ENCODE peak calls at places on chromosomes 6 and 20, in nine cellular contexts. U, P, Y, W, H, Z, F, O and N are unnamed samples. For H3K9me3, the result is how much of the 10 kb centered on the place peaks cover.

GRCh38 chr6:53358440-53359087 is 9.8 kb upstream of the ELOVL5 start:
- DNase-seq in U (no peak), P (no peak), Y (no peak), W (no peak), H (no peak), Z (no peak), F (peak), O (no peak), N (no peak)

GRCh38 chr6:33914519-33915120 is 110.8 kb upstream of the MLN start:
- DNase-seq in U (no peak), P (no peak), Y (no peak), W (no peak), H (no peak), Z (no peak), F (peak), O (no peak), N (no peak)

GRCh38 chr20:62918830-62919229 is 7.5 kb downstream of the DIDO1 start:
- DNase-seq in U (no peak), P (no peak), Y (no peak), W (no peak), H (no peak), Z (no peak), F (no peak), O (no peak), N (no peak)

GRCh38 chr6:119384444-119384843 is 34.9 kb upstream of the MAN1A1 start:
- DNase-seq in U (no peak), P (no peak), Y (no peak), W (no peak), H (no peak), Z (no peak), F (no peak), O (no peak), N (no peak)

GRCh38 chr6:167669553-167669849 is 157.2 kb upstream of the AFDN start:
- DNase-seq in U (no peak), P (no peak), Y (no peak), W (no peak), H (no peak), Z (no peak), F (no peak), O (no peak), N (no peak)

GRCh38 chr6:53938810-53939209 is 144.0 kb downstream of the LRRC1 start:
- DNase-seq in U (no peak), P (no peak), Y (no peak), W (no peak), H (peak), Z (no peak), F (no peak), O (no peak), N (no peak)

GRCh38 chr6:118283759-118284158 is 264.3 kb upstream of the PLN start:
- DNase-seq in U (no peak), P (peak), Y (peak), W (peak), H (peak), Z (no peak), F (no peak), O (peak), N (peak)

GRCh38 chr6:34912715-34913464 is 23.8 kb downstream of the ANKS1A start:
- DNase-seq in U (no peak), P (no peak), Y (no peak), W (no peak), H (peak), Z (no peak), F (no peak), O (no peak), N (no peak)

GRCh38 chr6:11307226-11307625 is 74.8 kb upstream of the NEDD9 start:
- DNase-seq in U (no peak), P (no peak), Y (no peak), W (no peak), H (no peak), Z (no peak), F (no peak), O (no peak), N (no peak)

GRCh38 chr20:49635171-49635570 is 67.2 kb upstream of the PTGIS start:
- DNase-seq in U (no peak), P (peak), Y (no peak), W (peak), H (no peak), Z (peak), F (no peak), O (no peak), N (no peak)

GRCh38 chr6:1831030-1831429 is 221.3 kb downstream of the FOXC1 start:
- DNase-seq in U (no peak), P (no peak), Y (no peak), W (no peak), H (no peak), Z (no peak), F (no peak), O (no peak), N (no peak)

DNA sequence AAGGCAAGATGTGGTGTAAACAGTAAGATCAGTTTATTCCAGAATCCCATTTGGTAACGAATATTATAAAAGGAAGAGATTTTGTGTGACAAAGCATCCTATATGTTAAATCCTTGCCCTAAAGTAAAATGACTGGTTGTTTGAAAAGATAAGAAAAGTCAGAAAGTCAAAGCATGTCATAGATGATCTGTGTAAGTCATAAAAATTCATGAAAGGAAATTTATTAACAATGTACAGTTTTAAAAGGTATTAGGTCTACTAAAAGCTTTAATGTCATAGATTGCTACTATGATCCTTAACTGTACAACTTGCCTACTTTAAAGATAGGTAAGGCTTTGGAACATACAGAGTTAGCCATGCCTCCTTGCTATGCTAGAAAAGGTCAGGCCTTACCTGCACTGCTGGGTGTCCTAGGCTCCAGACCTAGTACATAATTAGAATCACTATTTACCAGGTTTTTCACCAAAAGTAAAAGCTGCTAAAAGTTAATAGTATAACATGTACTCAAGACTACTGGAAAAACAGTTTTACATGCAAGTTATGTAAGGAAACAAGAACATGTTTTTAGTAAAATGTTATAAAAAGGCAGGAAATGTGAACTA is 1090.1 kb upstream of the ADGRB3 start:
- DNase-seq in U (no peak), P (no peak), Y (no peak), W (no peak), H (no peak), Z (no peak), F (no peak), O (no peak), N (no peak)
- H3K9me3 ChIP-seq in U (under half), P (under half), Y (under half), W (under half), H (under half), Z (under half), F (half or more), O (under half), N (under half)

GRCh38 chr6:159416891-159417540 is 247.8 kb downstream of the FNDC1 start:
- DNase-seq in U (no peak), P (no peak), Y (no peak), W (no peak), H (no peak), Z (no peak), F (no peak), O (no peak), N (no peak)
- H3K9me3 ChIP-seq in U (under half), P (under half), Y (under half), W (under half), H (under half), Z (under half), F (under half), O (under half), N (under half)

DNA sequence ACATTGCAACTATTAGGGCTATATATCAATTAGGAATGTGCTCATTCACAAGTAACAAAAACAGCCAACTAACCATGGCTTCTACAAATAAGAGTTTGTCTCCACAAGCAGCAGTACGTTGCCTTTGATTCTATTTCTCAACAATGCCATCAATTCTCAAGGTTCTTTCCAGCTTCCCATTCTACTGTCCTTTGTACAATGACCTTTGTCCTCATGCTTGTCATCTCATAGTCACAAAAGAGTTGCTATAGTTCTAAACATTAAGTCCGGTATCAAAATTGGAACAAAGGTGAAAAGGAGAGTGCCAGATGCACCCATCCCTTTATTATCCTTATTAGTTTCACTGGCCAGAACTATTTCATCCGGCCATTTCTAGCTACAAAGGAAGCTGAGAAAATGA is 30.7 kb upstream of the IRAK1BP1 start:
- DNase-seq in U (no peak), P (no peak), Y (no peak), W (no peak), H (no peak), Z (no peak), F (no peak), O (no peak), N (no peak)
- H3K9me3 ChIP-seq in U (under half), P (under half), Y (under half), W (under half), H (under half), Z (under half), F (under half), O (under half), N (under half)

GRCh38 chr20:45441746-45442145 is 25.8 kb downstream of the PIGT start:
- DNase-seq in U (no peak), P (no peak), Y (no peak), W (no peak), H (no peak), Z (no peak), F (no peak), O (no peak), N (no peak)
- H3K9me3 ChIP-seq in U (under half), P (under half), Y (under half), W (under half), H (under half), Z (under half), F (under half), O (under half), N (under half)

DNA sequence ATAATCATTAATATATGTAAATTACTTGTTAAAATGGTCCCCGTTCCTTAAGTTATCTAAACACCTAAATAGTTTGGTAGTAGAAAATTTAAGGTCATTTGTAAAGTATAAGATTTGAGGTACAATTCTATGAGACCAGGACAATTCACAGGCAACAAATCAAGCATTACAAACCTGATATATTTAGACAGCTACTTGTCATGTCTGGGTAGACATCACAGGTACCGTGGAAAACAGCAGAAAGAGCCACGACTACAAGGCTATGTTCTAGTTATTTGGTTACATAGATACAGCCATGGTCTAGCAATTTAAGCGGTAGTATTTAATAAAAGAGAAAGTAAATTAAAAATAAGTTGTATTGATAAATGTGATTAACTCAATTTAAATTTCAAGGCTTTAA is 393.1 kb upstream of the ID4 start:
- DNase-seq in U (no peak), P (no peak), Y (no peak), W (no peak), H (no peak), Z (no peak), F (no peak), O (no peak), N (no peak)
- H3K9me3 ChIP-seq in U (under half), P (under half), Y (under half), W (under half), H (under half), Z (under half), F (under half), O (under half), N (under half)

GRCh38 chr6:164396071-164397047 is 913.0 kb downstream of the C6orf118 start:
- DNase-seq in U (no peak), P (no peak), Y (no peak), W (no peak), H (no peak), Z (no peak), F (no peak), O (no peak), N (no peak)
- H3K9me3 ChIP-seq in U (under half), P (under half), Y (under half), W (under half), H (under half), Z (under half), F (under half), O (under half), N (under half)

GRCh38 chr20:31406115-31406514 is at the start of gene DEFB121:
- DNase-seq in U (no peak), P (no peak), Y (no peak), W (no peak), H (no peak), Z (no peak), F (no peak), O (no peak), N (no peak)
- H3K9me3 ChIP-seq in U (under half), P (under half), Y (under half), W (under half), H (under half), Z (under half), F (under half), O (under half), N (under half)

GRCh38 chr6:39995633-39996032 is 61.4 kb upstream of the MOCS1 start:
- DNase-seq in U (no peak), P (no peak), Y (no peak), W (no peak), H (no peak), Z (no peak), F (no peak), O (no peak), N (no peak)
- H3K9me3 ChIP-seq in U (under half), P (under half), Y (under half), W (under half), H (under half), Z (under half), F (half or more), O (under half), N (under half)

GRCh38 chr6:19127085-19127484 is 710.1 kb upstream of the ID4 start:
- DNase-seq in U (no peak), P (no peak), Y (no peak), W (no peak), H (no peak), Z (no peak), F (no peak), O (no peak), N (no peak)

DNA sequence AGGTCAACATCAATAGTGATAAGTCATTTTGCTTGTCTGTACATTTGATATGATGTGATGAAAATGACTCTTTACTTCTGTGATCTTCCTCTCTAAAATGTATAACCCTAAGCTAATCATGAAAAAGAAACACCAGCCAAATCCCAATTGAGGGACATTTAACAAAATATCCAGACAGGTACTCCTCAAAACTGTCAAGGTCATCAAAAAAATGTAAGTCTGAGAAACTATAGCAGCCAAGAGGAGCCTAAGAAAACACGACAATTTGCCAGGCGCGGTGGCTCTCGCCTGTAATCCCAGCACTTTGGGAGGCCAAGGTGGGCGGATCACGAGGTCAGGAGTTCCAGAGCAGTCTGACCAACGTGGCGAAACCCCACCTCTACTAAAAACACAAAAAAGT is 708.5 kb upstream of the ID4 start:
- DNase-seq in U (no peak), P (no peak), Y (no peak), W (no peak), H (no peak), Z (no peak), F (no peak), O (no peak), N (no peak)
- H3K9me3 ChIP-seq in U (under half), P (under half), Y (under half), W (under half), H (under half), Z (under half), F (under half), O (under half), N (under half)

GRCh38 chr20:22088882-22089281 is 383.4 kb downstream of the PAX1 start:
- DNase-seq in U (no peak), P (no peak), Y (no peak), W (no peak), H (no peak), Z (no peak), F (no peak), O (no peak), N (no peak)

GRCh38 chr20:22098451-22098850 is 393.0 kb downstream of the PAX1 start:
- DNase-seq in U (no peak), P (no peak), Y (no peak), W (no peak), H (no peak), Z (no peak), F (no peak), O (no peak), N (no peak)

DNA sequence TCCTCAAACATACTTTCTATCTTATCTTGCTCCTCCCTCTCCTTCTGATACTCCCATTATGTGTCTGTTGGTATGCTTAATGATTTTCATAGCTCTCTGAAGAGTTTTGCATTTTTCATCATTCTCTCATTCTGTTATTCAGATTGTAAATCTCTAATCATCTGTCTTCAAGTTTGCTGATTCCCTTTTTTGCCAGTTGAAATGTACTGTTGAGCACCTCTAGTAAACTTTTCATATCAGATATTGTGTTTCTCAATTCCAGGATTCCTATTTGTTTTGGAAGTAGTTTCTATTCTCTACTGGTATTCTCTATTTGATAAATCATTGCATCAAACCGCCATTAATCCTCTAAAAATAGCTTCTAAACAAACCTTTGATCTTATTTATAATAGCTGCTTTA is 387.7 kb downstream of the PAX1 start:
- DNase-seq in U (no peak), P (no peak), Y (no peak), W (no peak), H (no peak), Z (no peak), F (no peak), O (no peak), N (no peak)
- H3K9me3 ChIP-seq in U (under half), P (under half), Y (under half), W (under half), H (under half), Z (under half), F (half or more), O (under half), N (under half)